ENCODE peak calls at places on chromosomes 1 and 21, in seven cellular contexts. Y, Q, I, M, P, W and A are unnamed samples.
A peak's percentile ranks its signal among the peaks of the same experiment; 100 is the strongest.

GRCh38 chr21:45335761-45336534 is 48.3 kb upstream of the POFUT2 start:
- DNase-seq in Y (peak; percentile 21), M (no peak), I (no peak), P (no peak), W (no peak), Q (no peak), A (no peak)

GRCh38 chr1:2258996-2259395 is 30.9 kb downstream of the SKI start:
- DNase-seq in M (no peak), W (no peak), Y (no peak), P (no peak), Q (no peak), I (peak; percentile 89), A (no peak)

GRCh38 chr1:224381880-224382548 is 25.3 kb downstream of the CNIH4 start:
- DNase-seq in Y (no peak), Q (no peak), M (no peak), W (no peak), I (no peak), P (no peak), A (no peak)

GRCh38 chr1:91226741-91227140 is 177.9 kb downstream of the HFM1 start:
- DNase-seq in Y (no peak), I (no peak), M (no peak), Q (no peak), P (no peak), W (no peak), A (no peak)

GRCh38 chr21:34369741-34370140 is 5.6 kb upstream of the SMIM11 start:
- DNase-seq in Y (no peak), P (no peak), Q (no peak), W (no peak), M (no peak), I (no peak), A (no peak)

GRCh38 chr1:167428418-167428817 is 89.9 kb downstream of the CD247 start:
- DNase-seq in P (no peak), M (no peak), I (no peak), Y (no peak), Q (no peak), W (no peak), A (no peak)

GRCh38 chr1:39205102-39205780 is 746 bp downstream of the MACF1 start:
- DNase-seq in Y (peak; percentile 66), P (peak; percentile 76), M (peak; percentile 43), Q (no peak), W (no peak), I (no peak), A (no peak)

GRCh38 chr1:119626841-119627240 is 21.2 kb downstream of the ZNF697 start:
- DNase-seq in Y (no peak), I (no peak), Q (no peak), M (peak; percentile 53), P (peak; percentile 68), W (no peak), A (no peak)

GRCh38 chr21:42010507-42011493 is 640 bp upstream of the ZBTB21 start:
- DNase-seq in P (no peak), W (no peak), Q (peak; percentile 7), M (peak; percentile 29), Y (no peak), I (peak; percentile 41), A (peak; percentile 48)

GRCh38 chr1:1462318-1462966 is 9.1 kb upstream of the ATAD3B start:
- DNase-seq in Q (no peak), Y (peak; percentile 43), I (peak; percentile 67), P (no peak), W (no peak), M (no peak), A (peak; percentile 69)

GRCh38 chr1:228379165-228379460 is 27.5 kb downstream of the TRIM11 start:
- DNase-seq in Q (no peak), M (no peak), P (no peak), Y (no peak), W (peak; percentile 88), I (no peak), A (no peak)

GRCh38 chr21:26385721-26386120 is 187.4 kb downstream of the CYYR1 start:
- DNase-seq in M (no peak), I (no peak), W (no peak), P (no peak), Q (no peak), Y (no peak), A (no peak)

GRCh38 chr1:193283026-193283425 is 96.6 kb upstream of the B3GALT2 start:
- DNase-seq in M (no peak), P (peak; percentile 65), I (no peak), Y (no peak), W (no peak), Q (no peak), A (no peak)

GRCh38 chr1:74684301-74684700 is 10.7 kb upstream of the ERICH3 start:
- DNase-seq in I (no peak), Y (no peak), P (no peak), M (no peak), W (no peak), Q (no peak), A (no peak)

GRCh38 chr1:230382060-230382491 is 44.1 kb downstream of the PGBD5 start:
- DNase-seq in W (no peak), I (no peak), M (no peak), Y (no peak), Q (peak; percentile 28), P (no peak), A (no peak)

GRCh38 chr1:237901284-237901870 is 10.7 kb upstream of the ZP4 start:
- DNase-seq in Y (no peak), W (no peak), M (no peak), I (no peak), P (no peak), Q (peak; percentile 32), A (no peak)

GRCh38 chr1:63787875-63788274 is 14.1 kb downstream of the ROR1 start:
- DNase-seq in Q (no peak), P (no peak), Y (peak; percentile 53), W (no peak), M (no peak), I (no peak), A (no peak)

GRCh38 chr21:18951291-18952038 is 547.9 kb upstream of the TMPRSS15 start:
- DNase-seq in I (no peak), P (no peak), Q (no peak), Y (no peak), M (no peak), W (no peak), A (no peak)

GRCh38 chr1:81179239-81179638 is 621.5 kb upstream of the ADGRL2 start:
- DNase-seq in P (peak; percentile 99), Y (no peak), M (no peak), Q (peak; percentile 3), I (no peak), W (no peak), A (no peak)

GRCh38 chr1:161864577-161864976 is 98.5 kb downstream of the ATF6 start:
- DNase-seq in W (no peak), Y (no peak), P (peak; percentile 51), I (no peak), Q (no peak), M (peak; percentile 14), A (no peak)

GRCh38 chr1:87284456-87285240 is 44.0 kb upstream of the LMO4 start:
- DNase-seq in Q (no peak), W (no peak), Y (no peak), M (no peak), I (no peak), P (peak; percentile 2), A (no peak)

GRCh38 chr1:46198026-46198826 is at the start of gene POMGNT1:
- DNase-seq in W (no peak), P (peak; percentile 39), M (peak; percentile 76), Q (peak; percentile 73), Y (peak; percentile 76), I (peak; percentile 58), A (peak; percentile 98)

GRCh38 chr1:6380037-6380436 is 13.5 kb downstream of the ACOT7 start:
- DNase-seq in Y (no peak), P (no peak), I (no peak), M (no peak), Q (no peak), W (no peak), A (no peak)

GRCh38 chr1:6373961-6374720 is 19.4 kb downstream of the ACOT7 start:
- DNase-seq in Q (no peak), M (no peak), W (no peak), I (no peak), P (no peak), Y (no peak), A (no peak)

GRCh38 chr1:6384135-6384534 is 9.4 kb downstream of the ACOT7 start:
- DNase-seq in Y (no peak), I (no peak), P (no peak), W (no peak), M (no peak), Q (no peak), A (no peak)

GRCh38 chr1:6378096-6378746 is 15.3 kb downstream of the ACOT7 start:
- DNase-seq in P (no peak), I (no peak), Y (no peak), M (no peak), W (no peak), Q (no peak), A (no peak)
- TF ChIP-seq POLR2A in P (no peak), I (no peak), Y (no peak), M (no peak), W (no peak), Q (no peak), A (no peak)

DNA sequence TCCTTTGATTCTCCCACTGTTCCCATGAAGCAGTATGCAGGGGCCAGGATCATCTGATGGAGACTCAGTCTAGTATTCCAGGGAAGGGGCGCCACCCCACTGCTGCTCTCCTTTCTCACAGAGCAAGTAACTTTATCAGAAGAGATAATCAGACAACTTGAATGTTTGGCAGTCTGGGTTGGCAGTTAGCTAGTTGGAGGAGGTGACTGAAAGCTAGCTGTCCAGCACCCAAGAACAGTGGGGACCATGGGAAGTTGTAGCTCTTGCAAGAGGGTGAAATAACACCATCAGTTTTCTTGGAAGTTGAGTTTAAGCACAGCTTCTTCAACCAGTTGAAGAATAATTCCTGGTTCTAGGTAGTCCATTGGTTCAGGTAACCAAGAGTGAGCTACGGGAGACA is 22.2 kb upstream of the AGL start:
- DNase-seq in Q (no peak), W (no peak), P (no peak), Y (no peak), I (no peak), M (no peak), A (no peak)
- TF ChIP-seq POLR2A in Q (no peak), W (no peak), P (no peak), Y (no peak), I (no peak), M (no peak), A (no peak)

GRCh38 chr21:43731891-43732711 is 13.2 kb downstream of the PDXK start:
- DNase-seq in Y (no peak), Q (no peak), W (no peak), P (no peak), I (no peak), M (no peak), A (no peak)

GRCh38 chr21:43731476-43731875 is 12.5 kb downstream of the PDXK start:
- DNase-seq in Q (no peak), I (no peak), W (no peak), Y (no peak), P (no peak), M (no peak), A (no peak)

GRCh38 chr21:43726686-43727570 is 8.0 kb downstream of the PDXK start:
- DNase-seq in Q (no peak), Y (peak; percentile 68), W (no peak), I (no peak), P (no peak), M (no peak), A (no peak)

GRCh38 chr21:43727571-43728466 is 8.9 kb downstream of the PDXK start:
- DNase-seq in P (peak; percentile 22), W (no peak), M (peak; percentile 53), I (no peak), Q (peak; percentile 46), Y (peak; percentile 68), A (no peak)

GRCh38 chr21:43728467-43729390 is 9.8 kb downstream of the PDXK start:
- DNase-seq in I (peak; percentile 76), Q (peak; percentile 68), P (peak; percentile 98), W (peak; percentile 98), M (peak; percentile 99), Y (peak; percentile 97), A (peak; percentile 84)
- TF ChIP-seq POLR2A in I (no peak), Q (no peak), P (peak; percentile 58), W (no peak), M (peak; percentile 76), Y (no peak), A (peak; percentile 63)

GRCh38 chr1:68231627-68232303 is 558 bp downstream of the WLS start:
- DNase-seq in P (peak; percentile 77), M (peak; percentile 67), Q (peak; percentile 27), I (peak; percentile 22), Y (peak; percentile 77), W (peak; percentile 92), A (no peak)
- TF ChIP-seq POLR2A in P (no peak), M (peak; percentile 21), Q (no peak), I (no peak), Y (no peak), W (no peak), A (no peak)